ENCODE peak calls at places on chromosomes 7 and 10, in nine cellular contexts. J, A, P, D, E, V, X, L and B are unnamed samples.

GRCh38 chr7:78326189-78326588 is 527.6 kb downstream of the PHTF2 start:
- DNase-seq in L (no peak), X (no peak), D (no peak), J (no peak), V (no peak), A (no peak), E (no peak), P (no peak), B (no peak)

GRCh38 chr7:155916926-155917655 is 104.8 kb upstream of the SHH start:
- DNase-seq in L (peak), J (no peak), P (no peak), V (no peak), X (no peak), D (no peak), E (no peak), A (no peak), B (no peak)

GRCh38 chr10:844552-844951 is 87.0 kb downstream of the LARP4B start:
- DNase-seq in X (no peak), E (no peak), V (no peak), L (no peak), J (no peak), D (no peak), A (no peak), P (no peak), B (no peak)

GRCh38 chr10:132666733-132667612 is 119.0 kb downstream of the NKX6-2 start:
- DNase-seq in X (no peak), D (no peak), P (no peak), L (no peak), E (no peak), V (peak), A (no peak), J (no peak), B (no peak)

GRCh38 chr7:87370660-87371180 is 25.3 kb downstream of the CROT start:
- DNase-seq in D (no peak), A (no peak), X (no peak), V (no peak), E (no peak), L (no peak), P (no peak), J (no peak), B (peak)

GRCh38 chr7:113891828-113892227 is 27.0 kb downstream of the PPP1R3A start:
- DNase-seq in X (no peak), E (no peak), L (no peak), D (no peak), P (no peak), A (no peak), V (no peak), J (no peak), B (no peak)

GRCh38 chr7:28298870-28299484 is 113.3 kb upstream of the CREB5 start:
- DNase-seq in E (no peak), J (no peak), D (no peak), X (peak), V (peak), A (no peak), P (peak), L (peak), B (no peak)

GRCh38 chr7:102432476-102433318 is 678 bp upstream of the ORAI2 start:
- DNase-seq in X (no peak), A (no peak), P (no peak), J (no peak), L (no peak), V (no peak), E (peak), D (no peak), B (no peak)

GRCh38 chr7:34760271-34760670 is 102.3 kb downstream of the NPSR1 start:
- DNase-seq in A (no peak), D (no peak), E (no peak), P (no peak), L (no peak), V (no peak), J (no peak), X (no peak), B (no peak)

GRCh38 chr7:40720401-40720800 is 585.6 kb downstream of the SUGCT start:
- DNase-seq in D (no peak), J (no peak), A (no peak), E (no peak), L (no peak), X (no peak), V (no peak), P (no peak), B (no peak)

GRCh38 chr10:66982792-66983481 is 57.1 kb downstream of the LRRTM3 start:
- DNase-seq in D (no peak), L (no peak), J (no peak), A (no peak), E (no peak), X (peak), V (no peak), P (no peak), B (no peak)

GRCh38 chr7:130884437-130885417 is 150.7 kb upstream of the KLF14 start:
- DNase-seq in V (no peak), P (peak), A (no peak), J (peak), L (no peak), X (no peak), D (no peak), E (no peak), B (no peak)

GRCh38 chr7:50141854-50142253 is 48.8 kb upstream of the ZPBP start:
- DNase-seq in P (no peak), A (no peak), X (peak), D (no peak), V (no peak), L (no peak), J (no peak), E (no peak), B (no peak)

GRCh38 chr7:44618754-44619153 is 12.3 kb downstream of the OGDH start:
- DNase-seq in A (no peak), P (no peak), J (no peak), V (no peak), X (no peak), E (no peak), D (no peak), L (no peak), B (no peak)

GRCh38 chr10:46282460-46283216 is 4.2 kb upstream of the ANTXRL start:
- DNase-seq in D (peak), P (no peak), E (peak), J (peak), V (peak), A (peak), X (peak), L (peak), B (no peak)

GRCh38 chr7:13017325-13017853 is 330.0 kb downstream of the ARL4A start:
- DNase-seq in P (no peak), A (no peak), D (no peak), X (peak), L (no peak), E (no peak), V (no peak), J (no peak), B (no peak)

GRCh38 chr10:10209152-10209551 is 808.5 kb upstream of the CELF2 start:
- DNase-seq in V (no peak), X (no peak), E (no peak), D (no peak), A (no peak), L (no peak), P (no peak), J (no peak), B (no peak)

GRCh38 chr7:70935311-70935710 is 196.6 kb upstream of the GALNT17 start:
- DNase-seq in X (no peak), P (no peak), J (no peak), D (no peak), E (no peak), L (no peak), V (no peak), A (no peak), B (no peak)

GRCh38 chr10:30182191-30183075 is 123.0 kb upstream of the JCAD start:
- DNase-seq in A (no peak), P (no peak), V (peak), X (no peak), L (peak), J (no peak), D (no peak), E (no peak), B (no peak)

GRCh38 chr7:113026941-113027340 is 59.7 kb downstream of the GPR85 start:
- DNase-seq in A (no peak), J (no peak), P (no peak), D (no peak), L (no peak), X (no peak), E (no peak), V (no peak), B (no peak)

GRCh38 chr7:155913311-155913710 is 101.0 kb upstream of the SHH start:
- DNase-seq in E (no peak), X (no peak), P (no peak), D (no peak), V (no peak), J (no peak), A (no peak), L (no peak), B (no peak)

GRCh38 chr10:115173915-115174443 is 80.8 kb downstream of the ATRNL1 start:
- DNase-seq in D (no peak), P (no peak), X (no peak), L (no peak), E (no peak), V (no peak), A (no peak), J (no peak), B (no peak)

GRCh38 chr7:94338921-94339371 is 55.7 kb upstream of the COL1A2 start:
- DNase-seq in P (no peak), A (no peak), D (no peak), E (no peak), J (no peak), L (no peak), V (no peak), X (no peak), B (no peak)

GRCh38 chr10:78047314-78047891 is 13.7 kb downstream of the RPS24 start:
- DNase-seq in E (peak), V (peak), P (peak), A (no peak), L (peak), D (peak), X (peak), J (peak), B (peak)

GRCh38 chr7:78967046-78967445 is 486.4 kb downstream of the MAGI2 start:
- DNase-seq in V (no peak), D (no peak), L (no peak), E (no peak), P (no peak), X (no peak), J (no peak), A (no peak), B (no peak)

GRCh38 chr7:66105263-66105748 is 9.3 kb upstream of the CRCP start:
- DNase-seq in J (no peak), L (no peak), A (no peak), X (no peak), D (no peak), E (no peak), P (no peak), V (no peak), B (no peak)

GRCh38 chr7:42069625-42070024 is 167.4 kb downstream of the GLI3 start:
- DNase-seq in L (no peak), P (no peak), J (no peak), E (no peak), X (no peak), V (no peak), A (no peak), D (no peak), B (no peak)

DNA sequence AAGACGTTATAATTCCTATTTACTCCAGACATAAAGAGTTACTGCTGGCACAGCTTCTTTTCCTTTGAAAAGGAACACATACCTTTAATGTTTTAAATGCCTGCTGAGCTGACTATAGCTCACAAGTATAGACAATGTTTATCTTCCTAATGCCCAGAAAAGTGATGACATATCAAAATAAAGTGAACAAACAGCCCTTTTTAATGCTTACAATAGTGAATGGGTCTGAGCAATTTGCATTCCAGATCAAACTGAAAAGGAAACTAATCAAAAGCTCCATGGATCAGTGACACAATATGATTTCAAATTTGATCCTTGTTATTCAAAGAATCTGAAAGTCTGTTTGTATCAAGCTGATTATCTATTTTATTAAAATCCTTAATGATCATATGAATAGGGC is 233.6 kb upstream of the SEMA3E start:
- DNase-seq in X (no peak), L (no peak), P (no peak), A (no peak), V (no peak), J (no peak), D (no peak), E (no peak), B (no peak)
- H3K27ac ChIP-seq in X (no peak), L (no peak), P (no peak), A (no peak), V (no peak), J (no peak), D (no peak), E (no peak), B (no peak)

GRCh38 chr7:157682946-157683239 is 346.1 kb downstream of the DNAJB6 start:
- DNase-seq in X (no peak), P (no peak), J (no peak), V (no peak), L (no peak), A (no peak), D (no peak), E (no peak), B (no peak)

GRCh38 chr7:157682064-157682945 is 345.5 kb downstream of the DNAJB6 start:
- DNase-seq in D (no peak), L (no peak), X (no peak), A (no peak), V (no peak), J (no peak), P (no peak), E (no peak), B (no peak)

GRCh38 chr7:157684157-157684595 is 347.4 kb downstream of the DNAJB6 start:
- DNase-seq in L (no peak), A (no peak), P (no peak), D (no peak), V (peak), E (no peak), J (no peak), X (peak), B (no peak)

GRCh38 chr7:157684596-157685429 is 348.0 kb downstream of the DNAJB6 start:
- DNase-seq in X (no peak), E (no peak), V (peak), L (no peak), D (no peak), J (no peak), A (no peak), P (no peak), B (no peak)

GRCh38 chr7:157683251-157684156 is 346.7 kb downstream of the DNAJB6 start:
- DNase-seq in E (no peak), V (peak), X (no peak), A (no peak), L (no peak), J (no peak), D (no peak), P (no peak), B (no peak)
- H3K4me3 ChIP-seq in E (no peak), V (no peak), X (peak), A (no peak), L (no peak), J (no peak), D (no peak), P (no peak), B (no peak)

GRCh38 chr10:61902448-61903183 is 1.1 kb downstream of the ARID5B start:
- DNase-seq in D (peak), L (peak), P (peak), V (peak), X (peak), A (no peak), E (peak), J (peak), B (no peak)
- TF ChIP-seq POLR2AphosphoS5 in D (no peak), L (peak), P (no peak), V (no peak), X (no peak), A (peak), E (no peak), J (no peak), B (no peak)

GRCh38 chr7:140315498-140316164 is 82.7 kb downstream of the SLC37A3 start:
- DNase-seq in E (no peak), L (no peak), V (no peak), A (no peak), J (no peak), D (no peak), P (no peak), X (no peak), B (no peak)

GRCh38 chr7:140316165-140316661 is 82.1 kb downstream of the SLC37A3 start:
- DNase-seq in P (peak), D (peak), L (peak), E (peak), J (no peak), A (no peak), V (no peak), X (no peak), B (no peak)

GRCh38 chr7:140317597-140317996 is 80.7 kb downstream of the SLC37A3 start:
- DNase-seq in E (no peak), V (no peak), X (no peak), P (no peak), L (no peak), J (no peak), A (no peak), D (no peak), B (no peak)

GRCh38 chr7:140312141-140312846 is 86.0 kb downstream of the SLC37A3 start:
- DNase-seq in X (no peak), E (no peak), D (no peak), V (no peak), L (no peak), J (peak), A (no peak), P (no peak), B (no peak)

DNA sequence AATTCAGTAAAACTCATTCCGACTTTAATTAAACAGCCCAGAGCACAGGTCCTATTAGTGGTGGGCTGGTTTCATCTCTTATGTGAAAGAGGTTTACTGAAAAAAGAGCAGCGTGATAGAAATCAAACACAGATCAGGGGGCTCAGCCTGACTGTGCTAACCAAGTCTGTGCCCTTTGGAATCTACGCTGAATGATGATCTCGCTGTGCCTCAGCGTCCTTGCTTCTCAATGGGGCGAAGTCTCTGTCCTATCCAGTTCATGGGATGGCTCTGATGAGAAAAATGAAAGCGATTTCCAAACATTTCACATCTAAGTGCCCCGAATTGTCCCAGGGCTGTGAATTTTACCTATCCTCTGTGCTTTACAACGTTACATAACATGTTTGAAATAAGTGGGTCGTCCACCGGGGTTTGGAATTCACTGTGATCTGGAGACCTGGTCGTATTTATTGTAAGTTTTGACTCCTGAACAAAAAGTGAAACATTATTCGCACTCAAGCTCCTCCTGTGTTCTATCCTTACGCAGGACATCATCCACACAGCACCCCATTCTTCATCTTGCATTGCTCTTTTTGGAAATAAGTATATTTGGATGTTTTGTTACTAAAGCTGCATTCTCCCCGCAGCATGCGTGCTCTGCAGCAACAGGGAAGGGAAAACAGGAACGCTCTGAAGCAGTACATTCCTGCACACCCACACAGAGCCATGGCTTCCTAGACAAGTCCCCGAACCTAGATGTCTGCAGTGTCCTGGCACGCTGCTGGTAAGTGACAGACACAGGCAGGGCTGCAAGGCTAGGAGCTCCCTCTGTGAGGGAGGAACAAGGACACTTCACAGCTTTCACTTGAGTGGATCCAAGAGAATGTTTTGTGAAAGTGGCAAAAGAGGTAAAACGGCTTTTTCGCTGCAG is 83.5 kb downstream of the SLC37A3 start:
- DNase-seq in A (no peak), X (no peak), D (no peak), E (no peak), V (no peak), J (no peak), P (no peak), L (no peak), B (no peak)
- H3K27ac ChIP-seq in A (peak), X (no peak), D (peak), E (peak), V (no peak), J (no peak), P (no peak), L (no peak), B (no peak)

DNA sequence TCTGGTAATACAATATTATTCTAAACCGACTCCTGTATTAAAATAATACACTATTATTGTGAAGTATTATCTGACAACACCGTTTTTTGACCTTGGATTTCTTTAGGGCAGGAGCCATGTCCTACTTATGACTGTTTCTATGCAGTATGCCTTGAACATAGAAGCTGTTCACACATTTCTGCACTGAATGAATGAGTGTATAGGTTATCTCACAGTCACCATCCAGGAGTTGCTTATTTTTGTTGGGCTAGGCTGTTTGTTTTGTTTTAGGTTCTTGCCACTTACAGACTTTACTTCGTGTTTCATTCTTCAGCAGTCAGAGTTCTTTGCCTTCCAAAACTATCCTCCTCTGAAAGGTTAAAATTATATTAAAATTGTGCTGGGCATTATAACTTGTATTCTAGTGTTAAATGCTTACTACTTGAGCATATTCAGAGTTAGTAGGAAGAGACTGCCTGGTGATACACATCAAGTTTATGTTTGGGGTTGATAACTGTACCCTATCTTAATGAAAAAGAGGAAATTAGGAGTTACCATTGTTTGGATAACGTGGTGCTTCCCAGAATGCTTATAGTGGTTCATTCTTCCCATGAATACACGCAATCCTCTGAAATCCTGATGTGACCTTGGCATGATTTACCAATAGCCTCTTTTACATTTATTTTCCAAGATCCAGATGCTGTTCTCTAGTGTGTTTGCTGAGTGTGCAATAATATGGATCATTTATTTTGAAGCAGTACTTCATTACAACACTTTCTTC is 1.7 kb downstream of the RALA start:
- DNase-seq in L (no peak), D (no peak), A (no peak), J (no peak), V (no peak), E (no peak), X (no peak), P (no peak), B (no peak)
- H3K4me3 ChIP-seq in L (no peak), D (peak), A (peak), J (no peak), V (peak), E (no peak), X (peak), P (peak), B (peak)

DNA sequence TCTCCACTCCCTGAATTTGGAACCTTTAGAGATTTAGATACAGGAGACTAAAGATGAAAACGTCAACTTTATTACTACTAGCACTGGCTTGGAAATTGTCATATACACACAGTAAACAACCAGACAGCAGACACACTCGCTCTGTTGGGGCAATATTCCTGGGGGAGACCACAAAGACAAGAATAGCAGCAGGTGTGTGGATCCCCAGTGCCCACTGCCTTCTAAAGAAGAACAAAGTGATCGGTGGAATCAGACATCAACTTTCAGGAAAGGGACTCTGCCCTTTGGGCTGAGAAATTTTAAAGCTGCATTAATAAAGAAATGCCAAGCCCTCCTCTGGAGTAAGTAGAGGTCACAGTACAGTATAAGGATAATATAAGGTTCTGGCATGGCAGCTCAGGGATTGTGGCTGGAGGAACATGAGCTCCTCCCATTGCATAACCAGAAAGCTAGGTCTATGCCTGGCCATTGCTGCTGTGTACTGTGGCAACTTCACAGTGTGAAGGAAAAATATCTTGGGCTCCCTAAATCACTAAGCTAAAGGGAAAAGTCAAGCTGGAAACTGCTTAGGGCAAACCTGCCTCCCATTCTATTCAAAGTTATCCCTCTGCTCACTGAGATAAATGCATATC is 57.1 kb upstream of the ANKRD1 start:
- DNase-seq in L (no peak), X (no peak), J (no peak), V (no peak), P (no peak), A (no peak), D (no peak), E (no peak), B (no peak)
- TF ChIP-seq POLR2AphosphoS5 in L (no peak), X (no peak), J (no peak), V (no peak), P (no peak), A (no peak), D (no peak), E (no peak), B (no peak)